ENCODE peak calls at places on chromosomes 3 and 15, in eight cellular contexts. S, M, C, Y, A, O, K and W are unnamed samples.
A peak's percentile ranks its signal among the peaks of the same experiment; 100 is the strongest.

GRCh38 chr15:100889359-100890058 is 9.9 kb downstream of the ALDH1A3 start:
- DNase-seq in A (no peak), K (peak; percentile 85), C (peak; percentile 63), Y (no peak), O (no peak), S (peak; percentile 72), M (peak; percentile 37), W (peak; percentile 51)

GRCh38 chr3:11583638-11584046 is 60.1 kb downstream of the VGLL4 start:
- DNase-seq in S (peak; percentile 56), M (no peak), K (no peak), Y (no peak), A (no peak), C (no peak), O (no peak), W (no peak)

GRCh38 chr3:183160616-183161015 is 1.9 kb downstream of the LAMP3 start:
- DNase-seq in O (no peak), C (no peak), S (no peak), K (peak; percentile 40), A (no peak), M (no peak), Y (no peak), W (no peak)

GRCh38 chr15:28111552-28111951 is 12.4 kb upstream of the OCA2 start:
- DNase-seq in K (no peak), Y (no peak), A (no peak), S (peak; percentile 40), C (no peak), O (no peak), M (no peak), W (peak; percentile 67)

GRCh38 chr3:158491968-158492367 is 79.0 kb upstream of the MLF1 start:
- DNase-seq in Y (no peak), K (no peak), C (no peak), A (no peak), M (no peak), O (no peak), S (no peak), W (no peak)

GRCh38 chr15:63449711-63450110 is 54.7 kb upstream of the USP3 start:
- DNase-seq in A (no peak), C (peak; percentile 64), M (peak; percentile 26), O (no peak), K (no peak), Y (no peak), S (no peak), W (no peak)

GRCh38 chr3:179410317-179410716 is 41.0 kb downstream of the GNB4 start:
- DNase-seq in C (no peak), M (no peak), S (no peak), A (no peak), Y (no peak), O (no peak), K (no peak), W (no peak)

GRCh38 chr15:73105064-73105463 is 52.8 kb downstream of the NEO1 start:
- DNase-seq in Y (no peak), O (no peak), C (no peak), S (no peak), M (no peak), A (peak; percentile 64), K (no peak), W (no peak)

GRCh38 chr15:66132251-66132816 is 121.2 kb downstream of the MEGF11 start:
- DNase-seq in K (no peak), C (no peak), Y (no peak), A (peak; percentile 3), O (no peak), M (no peak), S (no peak), W (no peak)

GRCh38 chr3:114126461-114126860 is 52.4 kb downstream of the DRD3 start:
- DNase-seq in S (no peak), M (no peak), C (no peak), Y (no peak), K (no peak), A (no peak), O (no peak), W (no peak)

GRCh38 chr3:184300377-184300717 is 1.3 kb downstream of the PSMD2 start:
- DNase-seq in Y (no peak), S (no peak), M (no peak), A (no peak), O (no peak), C (no peak), K (peak; percentile 29), W (no peak)

DNA sequence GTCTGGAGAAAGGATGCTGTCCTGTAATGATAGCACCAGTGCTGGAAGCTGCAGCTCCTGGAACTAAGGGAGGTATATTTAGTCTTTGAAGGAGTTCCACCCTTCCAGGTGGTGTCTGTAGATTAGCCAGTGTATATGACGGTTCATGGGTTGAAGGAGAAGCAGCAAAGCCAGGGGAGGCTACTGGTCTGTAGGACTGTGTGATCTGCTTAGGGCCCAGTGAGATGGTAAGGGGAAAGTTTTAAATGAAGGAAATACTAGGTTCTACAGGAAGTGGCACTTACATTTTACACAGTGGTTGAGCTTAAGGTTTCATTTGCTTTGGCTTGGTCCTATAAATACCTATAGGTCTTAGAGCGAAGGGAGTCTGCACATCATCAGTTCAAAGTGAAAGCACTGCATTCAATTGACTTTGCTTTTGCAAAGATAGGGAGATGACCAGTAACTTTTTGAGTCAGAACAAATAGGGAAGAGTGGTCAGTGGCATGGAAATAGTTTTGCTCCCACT is 5.6 kb downstream of the SLC25A38 start:
- DNase-seq in S (no peak), A (no peak), M (no peak), Y (no peak), C (no peak), O (peak; percentile 41), K (no peak), W (no peak)
- TF ChIP-seq POLR2A in S (no peak), A (no peak), M (no peak), Y (no peak), C (no peak), O (no peak), K (no peak), W (no peak)

GRCh38 chr3:4703054-4703480 is 209.9 kb downstream of the ITPR1 start:
- DNase-seq in K (peak; percentile 86), A (no peak), M (no peak), Y (no peak), S (no peak), O (no peak), C (no peak), W (no peak)
- TF ChIP-seq POLR2AphosphoS5 in K (no peak), A (no peak), M (peak; percentile 51), Y (peak; percentile 62), S (peak; percentile 37), O (no peak), C (no peak), W (no peak)

GRCh38 chr15:67542462-67543347 is at the start of gene MAP2K5:
- DNase-seq in K (peak; percentile 77), C (peak; percentile 87), M (peak; percentile 90), S (peak; percentile 91), A (peak; percentile 48), O (peak; percentile 62), Y (peak; percentile 88), W (peak; percentile 97)
- TF ChIP-seq POLR2A in K (peak; percentile 84), C (peak; percentile 51), M (peak; percentile 77), S (peak; percentile 63), A (peak; percentile 81), O (peak; percentile 72), Y (no peak), W (no peak)

DNA sequence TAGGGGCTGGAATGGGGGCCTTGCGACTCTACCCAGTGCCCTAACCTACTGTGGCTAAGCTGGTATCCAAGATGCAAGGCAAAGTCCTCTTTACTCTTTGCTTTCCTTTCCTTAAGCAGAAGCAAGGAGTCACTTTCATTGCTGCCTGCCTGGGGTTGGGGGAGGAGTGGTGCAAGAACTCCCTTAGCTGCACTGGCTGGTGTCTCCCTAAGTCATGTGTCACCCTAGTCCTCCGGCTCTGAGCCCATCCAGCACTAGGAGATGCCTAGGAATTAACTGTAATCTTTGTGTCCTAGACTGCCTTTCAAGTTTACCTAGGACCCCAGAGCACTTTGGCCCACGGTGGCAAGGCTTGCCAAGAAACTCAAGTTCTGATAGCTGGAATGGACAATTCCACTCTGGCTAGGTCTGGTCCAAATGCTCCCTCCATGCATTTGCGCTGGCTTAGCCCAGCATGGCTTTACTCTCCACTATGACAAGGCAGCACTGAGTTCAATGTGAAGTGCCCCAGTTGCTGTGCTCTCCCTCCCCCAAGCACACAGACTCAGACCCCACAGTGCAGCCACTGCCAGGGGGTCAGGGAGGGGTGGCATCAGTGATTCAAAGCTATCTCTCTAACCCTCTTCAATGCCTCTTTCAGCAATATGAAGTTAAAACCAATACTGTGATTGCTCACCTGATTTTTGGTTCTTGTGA is 58.7 kb downstream of the ESYT3 start:
- DNase-seq in M (no peak), O (no peak), A (no peak), K (no peak), S (no peak), Y (no peak), C (no peak), W (no peak)
- TF ChIP-seq POLR2AphosphoS5 in M (no peak), O (no peak), A (no peak), K (no peak), S (no peak), Y (no peak), C (no peak), W (no peak)

GRCh38 chr15:56917652-56918045 is 795 bp upstream of the TCF12 start:
- DNase-seq in Y (no peak), O (no peak), S (no peak), C (no peak), A (no peak), M (no peak), K (no peak), W (no peak)

GRCh38 chr15:56918046-56918906 is at the start of gene TCF12:
- DNase-seq in Y (peak; percentile 93), O (peak; percentile 84), K (peak; percentile 94), M (peak; percentile 95), A (peak; percentile 71), S (peak; percentile 96), C (peak; percentile 88), W (peak; percentile 97)

GRCh38 chr15:56916825-56917477 is 1.5 kb upstream of the TCF12 start:
- DNase-seq in M (no peak), K (no peak), Y (no peak), O (no peak), S (no peak), A (no peak), C (no peak), W (no peak)

GRCh38 chr15:56918907-56919707 is 663 bp downstream of the TCF12 start:
- DNase-seq in M (peak; percentile 61), Y (peak; percentile 53), C (peak; percentile 60), O (peak; percentile 50), S (peak; percentile 80), A (peak; percentile 25), K (peak; percentile 77), W (peak; percentile 90)

GRCh38 chr15:56919708-56920637 is 1.5 kb downstream of the TCF12 start:
- DNase-seq in M (peak; percentile 28), A (peak; percentile 18), Y (no peak), K (peak; percentile 74), O (peak; percentile 13), C (no peak), S (peak; percentile 63), W (no peak)
- TF ChIP-seq POLR2A in M (no peak), A (no peak), Y (no peak), K (no peak), O (no peak), C (no peak), S (no peak), W (no peak)

DNA sequence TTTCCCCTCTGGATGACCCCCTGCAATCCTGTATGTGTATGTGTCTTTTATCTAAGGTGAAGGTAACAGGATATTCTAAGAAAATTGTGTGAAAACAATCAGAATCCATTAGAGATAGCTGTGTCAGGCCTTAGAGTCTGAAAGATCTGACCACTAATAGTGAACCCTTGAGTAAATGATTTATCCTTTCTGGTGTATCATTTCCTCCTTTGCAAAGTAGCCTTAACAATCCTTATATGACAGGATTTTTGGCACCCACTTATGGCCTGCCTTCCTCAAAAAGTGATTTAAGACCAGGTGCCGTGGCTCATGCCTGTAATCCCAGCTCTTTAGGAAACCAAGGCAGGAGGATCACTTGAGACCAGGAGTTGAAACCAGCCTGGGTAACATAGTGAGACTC is 110.2 kb downstream of the RBPMS2 start:
- DNase-seq in Y (no peak), M (no peak), C (no peak), A (no peak), O (no peak), S (no peak), K (no peak), W (no peak)
- TF ChIP-seq POLR2AphosphoS5 in Y (no peak), M (no peak), C (no peak), A (no peak), O (no peak), S (no peak), K (no peak), W (no peak)